ENCODE peak calls at places on chromosome 9, in eight cellular contexts. R is CD4-positive, CD25-positive, alpha-beta regulatory T cell; F is WERI-Rb-1; A is A673; Z is IMR-90; D is SK-N-SH; J is psoas muscle; H is left ventricle myocardium inferior. O is an unnamed sample. For H3K36me3, the result is how much of the 10 kb centered on the place peaks cover.

GRCh38 chr9:117535439-117535838 is 120.6 kb upstream of the ASTN2 start:
- DNase-seq in J (no peak), Z (no peak), A (no peak), R (no peak), D (no peak), H (no peak), F (peak), O (no peak)

GRCh38 chr9:119370816-119371215 is 1.6 kb upstream of the BRINP1 start:
- DNase-seq in D (no peak), R (no peak), A (peak), Z (peak), F (peak), J (peak), H (peak), O (no peak)

GRCh38 chr9:125970340-125970739 is 223.2 kb downstream of the PBX3 start:
- DNase-seq in D (no peak), R (no peak), A (no peak), J (no peak), F (no peak), Z (no peak), H (no peak), O (no peak)

GRCh38 chr9:126056312-126057021 is 270.2 kb upstream of the MVB12B start:
- DNase-seq in R (no peak), H (no peak), D (no peak), F (no peak), J (no peak), Z (no peak), A (no peak), O (no peak)

GRCh38 chr9:121944741-121945191 is 148.3 kb downstream of the TTLL11 start:
- DNase-seq in D (no peak), Z (peak), A (no peak), R (no peak), J (no peak), H (no peak), F (peak), O (no peak)

GRCh38 chr9:110850401-110851135 is 182.0 kb downstream of the MUSK start:
- DNase-seq in A (peak), R (no peak), J (no peak), Z (no peak), H (no peak), D (no peak), F (no peak), O (no peak)

GRCh38 chr9:98572054-98572627 is 136.6 kb downstream of the GABBR2 start:
- DNase-seq in J (no peak), Z (peak), H (no peak), F (no peak), A (no peak), R (no peak), D (no peak), O (no peak)

GRCh38 chr9:22124263-22125011 is 115.3 kb upstream of the CDKN2B start:
- DNase-seq in D (no peak), H (no peak), F (no peak), J (no peak), A (no peak), R (no peak), Z (peak), O (no peak)

GRCh38 chr9:120935383-120935857 is 8.8 kb upstream of the TRAF1 start:
- DNase-seq in H (peak), A (peak), F (no peak), Z (peak), D (peak), R (no peak), J (peak), O (peak)

GRCh38 chr9:128340691-128341434 is 536 bp downstream of the SLC27A4 start:
- DNase-seq in Z (no peak), A (peak), F (no peak), J (no peak), R (no peak), D (peak), H (no peak), O (no peak)

GRCh38 chr9:128341435-128341849 is 1.1 kb downstream of the SLC27A4 start:
- DNase-seq in H (peak), D (peak), F (peak), Z (peak), R (peak), J (peak), A (peak), O (no peak)

GRCh38 chr9:128344931-128345605 is 4.7 kb downstream of the SLC27A4 start:
- DNase-seq in R (no peak), D (no peak), Z (no peak), H (no peak), F (no peak), A (no peak), J (no peak), O (no peak)

GRCh38 chr9:128343855-128344254 is 3.5 kb downstream of the SLC27A4 start:
- DNase-seq in J (no peak), Z (no peak), R (no peak), F (no peak), A (no peak), D (no peak), H (no peak), O (no peak)

DNA sequence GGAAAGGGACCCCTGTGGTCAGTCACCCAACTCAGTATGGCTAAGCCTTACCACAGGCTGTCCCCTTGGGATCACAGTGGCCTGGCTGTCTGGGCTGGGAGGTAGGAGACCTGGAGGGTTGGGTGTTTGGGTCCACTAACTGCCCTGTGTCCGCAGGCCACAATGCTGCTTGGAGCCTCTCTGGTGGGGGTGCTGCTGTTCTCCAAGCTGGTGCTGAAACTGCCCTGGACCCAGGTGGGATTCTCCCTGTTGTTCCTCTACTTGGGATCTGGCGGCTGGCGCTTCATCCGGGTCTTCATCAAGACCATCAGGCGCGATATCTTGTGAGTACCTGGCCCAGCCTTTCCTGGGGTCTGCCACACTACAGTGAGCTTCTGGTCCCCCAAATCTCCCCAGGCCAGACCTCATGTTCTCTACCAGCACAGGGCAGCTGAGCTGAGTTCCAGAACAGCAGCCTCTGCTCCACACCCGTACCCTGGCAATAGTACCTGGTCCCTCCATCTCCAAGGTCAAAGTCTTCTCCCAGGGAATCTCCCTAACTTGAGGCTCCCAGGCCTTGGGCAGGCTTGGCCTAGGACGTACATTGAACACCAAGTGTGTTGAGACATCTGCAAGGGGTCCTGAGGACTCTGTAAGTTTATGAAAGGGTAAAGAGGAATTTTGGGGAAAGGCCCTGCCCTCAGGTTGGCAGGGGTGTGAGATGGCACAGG is 2.8 kb downstream of the SLC27A4 start:
- DNase-seq in F (no peak), R (no peak), J (no peak), A (no peak), Z (no peak), H (no peak), D (no peak), O (no peak)
- H3K36me3 ChIP-seq in F (under half), R (under half), J (under half), A (under half), Z (under half), H (half or more), D (under half), O (under half)

GRCh38 chr9:91778031-91778430 is 172.0 kb downstream of the ROR2 start:
- DNase-seq in A (no peak), J (no peak), Z (peak), H (no peak), R (no peak), F (no peak), D (no peak), O (no peak)
- H3K36me3 ChIP-seq in A (under half), J (under half), Z (under half), H (under half), R (under half), F (under half), D (under half), O (under half)

DNA sequence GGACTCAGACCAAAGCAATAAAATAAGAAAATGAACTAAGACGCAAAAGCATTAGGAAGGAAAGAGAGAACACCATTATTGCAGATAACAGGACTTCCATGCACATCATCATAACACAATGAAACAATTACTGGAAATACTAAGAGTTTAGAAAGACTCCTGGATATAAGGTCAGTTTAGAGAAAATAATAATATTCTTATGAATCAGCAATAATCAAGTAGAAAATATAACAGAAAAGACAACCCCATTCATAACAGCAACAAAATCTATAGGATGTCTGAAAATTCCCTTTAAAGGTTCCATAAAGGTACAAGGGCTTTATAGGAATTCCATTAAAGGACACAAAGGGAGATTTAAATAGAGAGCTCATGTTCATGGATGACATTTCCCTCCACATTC is 73.0 kb downstream of the SPTLC1 start:
- DNase-seq in J (no peak), R (no peak), A (no peak), F (no peak), Z (no peak), D (no peak), H (no peak), O (no peak)
- H3K36me3 ChIP-seq in J (under half), R (half or more), A (under half), F (half or more), Z (under half), D (half or more), H (half or more), O (half or more)

GRCh38 chr9:129007035-129007765 is 20.9 kb downstream of the SH3GLB2 start:
- DNase-seq in A (no peak), F (no peak), Z (no peak), R (no peak), D (no peak), J (peak), H (peak), O (no peak)
- H3K36me3 ChIP-seq in A (under half), F (half or more), Z (under half), R (under half), D (half or more), J (under half), H (half or more), O (half or more)

DNA sequence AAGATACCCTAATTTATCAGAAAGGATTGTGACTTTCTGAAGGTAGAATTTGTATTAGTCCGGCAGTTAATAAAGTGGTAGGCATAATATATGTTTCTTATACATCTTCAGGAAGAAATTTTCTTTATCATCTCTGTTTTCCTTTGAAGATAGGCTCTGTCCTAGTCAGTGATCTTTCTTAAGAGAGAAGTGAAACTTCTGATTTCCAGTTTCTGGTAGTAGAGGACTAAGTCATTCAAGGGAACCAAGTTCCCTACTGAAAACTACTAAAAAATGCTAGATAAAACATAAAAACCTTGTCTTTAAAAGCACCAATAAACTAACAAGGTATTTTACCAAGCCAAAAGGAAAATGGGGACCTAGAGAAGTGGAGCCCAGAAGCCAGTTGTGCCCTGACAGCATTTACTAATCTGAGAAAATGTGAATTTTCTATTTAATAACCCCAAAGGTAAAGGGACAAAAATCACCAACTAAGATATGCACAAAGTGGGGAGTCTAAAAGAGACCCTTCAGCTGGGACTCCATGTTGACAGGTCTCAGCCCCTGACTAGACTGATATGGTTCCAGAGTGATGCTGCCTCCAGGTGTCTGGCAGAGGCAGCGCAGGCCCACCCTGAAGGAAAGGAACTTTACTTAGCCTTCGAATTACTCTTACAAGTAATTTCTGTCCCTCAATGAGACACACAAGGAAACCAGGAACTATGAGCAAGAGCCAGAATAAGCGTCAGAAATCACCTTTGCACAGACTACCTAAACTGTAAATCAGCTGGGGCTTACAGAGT is 72.7 kb downstream of the FAM78A start:
- DNase-seq in A (no peak), D (no peak), H (no peak), Z (no peak), R (no peak), F (no peak), J (no peak), O (no peak)
- H3K36me3 ChIP-seq in A (half or more), D (half or more), H (half or more), Z (under half), R (half or more), F (half or more), J (under half), O (half or more)

DNA sequence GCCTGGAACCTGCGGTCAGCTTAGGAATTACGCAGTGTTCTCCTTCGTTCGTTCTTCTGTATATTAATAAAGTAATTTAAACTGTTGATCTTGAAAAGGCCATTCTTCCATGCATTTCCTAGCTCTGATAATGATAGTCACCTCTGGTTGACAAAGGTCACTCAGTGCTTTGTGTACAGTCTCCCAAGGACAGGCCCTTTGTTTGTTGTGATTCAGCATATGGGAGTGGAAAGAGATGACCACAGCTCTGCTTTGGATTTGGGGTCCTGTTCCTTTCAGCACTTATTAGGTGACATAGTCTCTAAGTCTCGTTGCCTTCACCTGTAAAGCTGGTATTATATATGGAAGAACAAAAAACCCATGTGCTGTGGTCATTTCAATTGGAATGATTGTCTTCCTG is 39.6 kb downstream of the RAD23B start:
- DNase-seq in J (no peak), F (no peak), D (no peak), A (no peak), R (no peak), Z (no peak), H (no peak), O (no peak)
- H3K36me3 ChIP-seq in J (under half), F (half or more), D (half or more), A (half or more), R (half or more), Z (under half), H (half or more), O (half or more)

GRCh38 chr9:134740071-134740470 is 98.5 kb downstream of the COL5A1 start:
- DNase-seq in Z (no peak), A (no peak), H (no peak), J (no peak), F (no peak), D (no peak), R (no peak), O (no peak)
- H3K36me3 ChIP-seq in Z (half or more), A (under half), H (under half), J (under half), F (under half), D (under half), R (under half), O (under half)

GRCh38 chr9:2066312-2067273 is 51.4 kb downstream of the SMARCA2 start:
- DNase-seq in Z (peak), F (no peak), D (no peak), H (no peak), R (no peak), J (no peak), A (peak), O (no peak)
- H3K36me3 ChIP-seq in Z (under half), F (under half), D (under half), H (half or more), R (half or more), J (under half), A (under half), O (under half)

O was measured in RWPE2.